ENCODE peak calls at places on chromosome 6, in five cellular contexts. F is IMR-90, D is HCT116, R is A549, U is HepG2. N is an unnamed sample.
A peak's percentile ranks its signal among the peaks of the same experiment; 100 is the strongest.

GRCh38 chr6:66340736-66341135 is 633.7 kb upstream of the EYS start:
- DNase-seq in F (no peak), D (no peak), R (no peak), U (no peak), N (no peak)

GRCh38 chr6:24720131-24720603 is 1.2 kb upstream of the C6orf62 start:
- DNase-seq in F (peak; percentile 28), D (no peak), R (peak; percentile 27), U (peak; percentile 32), N (peak; percentile 64)

GRCh38 chr6:139172567-139172966 is 37.7 kb downstream of the HECA start:
- DNase-seq in F (no peak), D (no peak), R (no peak), U (no peak), N (no peak)

GRCh38 chr6:123338394-123338793 is 298.4 kb downstream of the TRDN start:
- DNase-seq in F (no peak), D (no peak), R (no peak), U (no peak), N (no peak)

GRCh38 chr6:159865226-159865920 is 25.4 kb upstream of the MAS1 start:
- DNase-seq in F (no peak), D (no peak), R (no peak), U (no peak), N (no peak)

GRCh38 chr6:156953478-156954146 is 176.4 kb downstream of the ARID1B start:
- DNase-seq in F (peak; percentile 99), D (peak; percentile 42), R (peak; percentile 91), U (peak; percentile 95), N (peak; percentile 51)

GRCh38 chr6:3230275-3231212 is 3.1 kb upstream of the TUBB2B start:
- DNase-seq in F (peak; percentile 34), D (no peak), R (no peak), U (no peak), N (no peak)

GRCh38 chr6:156617376-156617775 is 159.8 kb upstream of the ARID1B start:
- DNase-seq in F (no peak), D (no peak), R (peak; percentile 9), U (peak; percentile 81), N (peak; percentile 39)

GRCh38 chr6:35426074-35426473 is 26.1 kb upstream of the FANCE start:
- DNase-seq in F (no peak), D (no peak), R (no peak), U (no peak), N (no peak)

GRCh38 chr6:162973975-162974374 is 246.2 kb downstream of the PACRG start:
- DNase-seq in F (no peak), D (no peak), R (no peak), U (no peak), N (no peak)

GRCh38 chr6:101539510-101540245 is 146.2 kb downstream of the GRIK2 start:
- DNase-seq in F (peak; percentile 82), D (no peak), R (no peak), U (no peak), N (no peak)

GRCh38 chr6:143673638-143674037 is 4.1 kb upstream of the PHACTR2 start:
- DNase-seq in F (peak; percentile 77), D (peak; percentile 68), R (peak; percentile 77), U (peak; percentile 69), N (no peak)

GRCh38 chr6:56087421-56087820 is 160.0 kb downstream of the COL21A1 start:
- DNase-seq in F (peak; percentile 28), D (no peak), R (no peak), U (no peak), N (no peak)

GRCh38 chr6:31305674-31306219 is 33.9 kb upstream of the HLA-C start:
- DNase-seq in F (no peak), D (no peak), R (no peak), U (no peak), N (no peak)

GRCh38 chr6:21826460-21826859 is 232.9 kb downstream of the SOX4 start:
- DNase-seq in F (no peak), D (no peak), R (no peak), U (no peak), N (no peak)

GRCh38 chr6:105799051-105799450 is 287.1 kb upstream of the PRDM1 start:
- DNase-seq in F (no peak), D (no peak), R (no peak), U (no peak), N (no peak)

GRCh38 chr6:33633084-33633461 is 12.0 kb downstream of the ITPR3 start:
- DNase-seq in F (no peak), D (no peak), R (no peak), U (no peak), N (no peak)
- TF ChIP-seq CEBPB in F (no peak), D (no peak), R (no peak), U (no peak), N (no peak)

GRCh38 chr6:16751251-16751946 is 9.9 kb downstream of the ATXN1 start:
- DNase-seq in F (peak; percentile 53), D (no peak), R (no peak), U (no peak), N (no peak)
- H3K4me1 ChIP-seq in F (peaks cover 18% of the 10 kb centered on the region), D (peaks cover 22% of the 10 kb centered on the region), R (peaks cover 83% of the 10 kb centered on the region), U (peaks cover 98% of the 10 kb centered on the region), N (no peaks in the 10 kb centered on the region)

DNA sequence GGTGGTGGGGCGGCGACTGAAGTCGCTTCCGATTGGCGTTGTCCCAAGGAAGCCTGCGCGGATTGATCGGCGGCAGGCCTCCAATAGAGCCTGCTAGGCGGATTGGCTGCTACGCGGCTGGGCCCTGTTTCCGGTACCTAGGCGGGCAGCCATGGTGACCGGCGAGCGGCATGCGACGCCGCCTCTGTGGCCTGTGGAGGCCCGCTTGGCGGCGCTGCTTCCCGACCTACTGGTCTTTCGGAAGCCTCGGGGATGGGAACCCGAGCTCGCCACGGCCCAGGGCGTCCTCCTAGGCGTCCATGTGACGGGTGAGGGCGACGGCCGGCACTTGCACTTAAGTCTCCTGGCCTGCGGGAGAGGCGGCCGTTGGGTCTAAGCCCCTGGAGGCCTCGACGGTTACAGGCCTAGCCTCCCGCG is 28.1 kb downstream of the NFYA start:
- DNase-seq in F (no peak), D (no peak), R (no peak), U (no peak), N (no peak)
- TF ChIP-seq CEBPB in F (no peak), D (no peak), R (no peak), U (no peak), N (no peak)

GRCh38 chr6:52575490-52575868 is 1.4 kb downstream of the TRAM2 start:
- DNase-seq in F (no peak), D (no peak), R (no peak), U (no peak), N (no peak)
- H3K4me1 ChIP-seq in F (peaks cover 23% of the 10 kb centered on the region), D (peaks cover 11% of the 10 kb centered on the region), R (peaks cover 39% of the 10 kb centered on the region), U (peaks cover 71% of the 10 kb centered on the region), N (peaks cover 22% of the 10 kb centered on the region)

GRCh38 chr6:119312875-119313338 is 36.7 kb downstream of the MAN1A1 start:
- DNase-seq in F (no peak), D (no peak), R (no peak), U (peak; percentile 24), N (peak; percentile 48)
- TF ChIP-seq CEBPB in F (no peak), D (no peak), R (no peak), U (no peak), N (no peak)

GRCh38 chr6:79670789-79671188 is 39.7 kb downstream of the SH3BGRL2 start:
- DNase-seq in F (no peak), D (no peak), R (no peak), U (no peak), N (no peak)

GRCh38 chr6:79669766-79670165 is 38.6 kb downstream of the SH3BGRL2 start:
- DNase-seq in F (no peak), D (no peak), R (no peak), U (no peak), N (no peak)

GRCh38 chr6:79671605-79672266 is 40.6 kb downstream of the SH3BGRL2 start:
- DNase-seq in F (peak; percentile 40), D (peak; percentile 59), R (peak; percentile 7), U (peak; percentile 35), N (peak; percentile 31)

GRCh38 chr6:79673947-79674346 is 42.8 kb downstream of the SH3BGRL2 start:
- DNase-seq in F (no peak), D (no peak), R (no peak), U (peak; percentile 22), N (no peak)

DNA sequence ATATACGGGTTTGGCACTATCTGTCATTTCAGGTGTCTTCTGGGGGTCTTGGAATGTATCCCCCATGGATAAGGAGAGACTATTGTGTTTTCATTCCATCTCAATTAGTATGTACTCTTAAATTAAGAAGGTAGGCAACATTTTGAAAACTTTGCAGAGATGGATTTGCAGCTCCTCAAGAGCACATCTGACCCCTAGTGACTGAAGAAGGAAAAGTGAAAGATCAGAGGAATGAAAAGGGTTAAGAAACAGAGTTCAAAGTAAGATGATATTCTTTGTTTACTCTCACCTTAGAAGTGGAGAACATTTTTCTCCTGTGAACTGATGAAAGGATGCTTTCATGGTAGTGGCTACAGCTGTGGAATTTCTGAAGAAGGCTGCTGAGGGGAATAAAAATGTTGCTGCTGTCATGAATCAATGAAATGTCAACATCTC is 41.5 kb downstream of the SH3BGRL2 start:
- DNase-seq in F (peak; percentile 45), D (peak; percentile 32), R (peak; percentile 37), U (peak; percentile 76), N (peak; percentile 16)
- H3K4me1 ChIP-seq in F (peaks cover 5% of the 10 kb centered on the region), D (peaks cover 14% of the 10 kb centered on the region), R (peaks cover 12% of the 10 kb centered on the region), U (peaks cover 68% of the 10 kb centered on the region), N (peaks cover 10% of the 10 kb centered on the region)

GRCh38 chr6:13457577-13457976 is 29.8 kb downstream of the GFOD1 start:
- DNase-seq in F (peak; percentile 79), D (no peak), R (no peak), U (no peak), N (no peak)
- TF ChIP-seq CEBPB in F (no peak), D (no peak), R (no peak), U (no peak), N (no peak)

DNA sequence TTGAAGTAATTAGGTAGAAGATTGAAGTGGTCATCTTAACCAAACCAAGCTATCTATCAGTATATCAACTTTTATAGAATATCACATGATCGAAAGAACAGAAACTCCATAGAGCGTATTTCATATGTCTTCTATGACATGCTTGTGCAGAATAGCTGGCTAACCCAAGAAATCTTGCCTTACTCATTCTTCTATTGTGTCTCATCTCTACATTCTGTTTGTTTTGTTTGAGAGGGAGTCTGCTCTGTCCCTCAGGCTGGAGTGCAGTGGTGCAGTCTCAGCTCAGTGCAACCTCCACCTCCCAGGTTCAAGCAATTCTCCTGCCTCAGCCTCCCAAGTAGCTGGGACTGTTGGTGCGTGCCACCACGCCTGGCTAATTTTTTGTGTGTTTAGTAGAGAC is 10.6 kb downstream of the TAB2 start:
- DNase-seq in F (peak; percentile 12), D (no peak), R (no peak), U (no peak), N (no peak)
- H3K4me1 ChIP-seq in F (peaks cover 9% of the 10 kb centered on the region), D (peaks cover 10% of the 10 kb centered on the region), R (peaks cover 61% of the 10 kb centered on the region), U (peaks cover 63% of the 10 kb centered on the region), N (peaks cover 14% of the 10 kb centered on the region)

GRCh38 chr6:37551867-37552266 is 52.2 kb upstream of the CCDC167 start:
- DNase-seq in F (no peak), D (no peak), R (no peak), U (no peak), N (no peak)

GRCh38 chr6:37549186-37549957 is 49.7 kb upstream of the CCDC167 start:
- DNase-seq in F (no peak), D (no peak), R (no peak), U (no peak), N (no peak)

GRCh38 chr6:37551446-37551845 is 51.8 kb upstream of the CCDC167 start:
- DNase-seq in F (no peak), D (no peak), R (no peak), U (no peak), N (no peak)

GRCh38 chr6:37551002-37551401 is 51.3 kb upstream of the CCDC167 start:
- DNase-seq in F (no peak), D (no peak), R (no peak), U (no peak), N (no peak)

GRCh38 chr6:37550436-37550835 is 50.7 kb upstream of the CCDC167 start:
- DNase-seq in F (peak; percentile 64), D (no peak), R (no peak), U (no peak), N (no peak)
- TF ChIP-seq CEBPB in F (peak; percentile 44), D (no peak), R (no peak), U (no peak), N (no peak)

GRCh38 chr6:112237066-112237465 is 17.3 kb downstream of the LAMA4 start:
- DNase-seq in F (no peak), D (no peak), R (no peak), U (no peak), N (no peak)
- H3K4me1 ChIP-seq in F (peaks cover 14% of the 10 kb centered on the region), D (peaks cover 5% of the 10 kb centered on the region), R (peaks cover 10% of the 10 kb centered on the region), U (no peaks in the 10 kb centered on the region), N (no peaks in the 10 kb centered on the region)